ENCODE peak calls at places on chromosomes 1 and 21, in nine cellular contexts. Z, G, N, I, C, V, L, K and X are unnamed samples.

GRCh38 chr1:33388989-33389771 is 41.7 kb downstream of the PHC2 start:
- DNase-seq in Z (no peak), G (no peak), N (no peak), I (no peak), C (no peak), V (peak; percentile 49), L (no peak), K (no peak), X (no peak)

GRCh38 chr1:33473900-33474299 is 1.5 kb downstream of the ZSCAN20 start:
- DNase-seq in Z (no peak), G (no peak), N (no peak), I (no peak), C (no peak), V (no peak), L (no peak), K (peak; percentile 30), X (no peak)

GRCh38 chr1:64000021-64000420 is 203.4 kb upstream of the UBE2U start:
- DNase-seq in Z (no peak), G (no peak), N (no peak), I (no peak), C (no peak), V (no peak), L (peak; percentile 66), K (no peak), X (no peak)

GRCh38 chr1:176102243-176102642 is 104.8 kb downstream of the COP1 start:
- DNase-seq in Z (no peak), G (no peak), N (no peak), I (no peak), C (no peak), V (no peak), L (peak; percentile 20), K (no peak), X (no peak)

GRCh38 chr1:209875510-209875909 is 47.7 kb downstream of the UTP25 start:
- DNase-seq in Z (peak; percentile 65), G (no peak), N (no peak), I (no peak), C (no peak), V (no peak), L (peak; percentile 83), K (no peak), X (peak; percentile 12)

GRCh38 chr1:24764848-24765247 is 19.6 kb downstream of the CLIC4 start:
- DNase-seq in Z (no peak), G (no peak), N (no peak), I (no peak), C (no peak), V (no peak), L (no peak), K (no peak), X (no peak)

GRCh38 chr1:218643926-218644325 is 298.8 kb downstream of the TGFB2 start:
- DNase-seq in Z (no peak), G (no peak), N (no peak), I (no peak), C (no peak), V (no peak), L (no peak), K (no peak), X (no peak)

GRCh38 chr21:33688343-33688742 is 46.0 kb downstream of the ITSN1 start:
- DNase-seq in Z (no peak), G (no peak), N (no peak), I (no peak), C (no peak), V (no peak), L (no peak), K (no peak), X (no peak)

GRCh38 chr1:113451710-113452109 is 61.4 kb downstream of the MAGI3 start:
- DNase-seq in Z (no peak), G (no peak), N (no peak), I (no peak), C (no peak), V (no peak), L (peak; percentile 5), K (no peak), X (no peak)

GRCh38 chr1:201904579-201904978 is 15.9 kb downstream of the SHISA4 start:
- DNase-seq in Z (no peak), G (peak; percentile 91), N (no peak), I (no peak), C (no peak), V (no peak), L (peak; percentile 39), K (peak; percentile 60), X (no peak)

GRCh38 chr1:101465941-101466340 is 229.1 kb downstream of the S1PR1 start:
- DNase-seq in Z (no peak), G (no peak), N (no peak), I (no peak), C (no peak), V (no peak), L (no peak), K (no peak), X (no peak)
- TF ChIP-seq CTCF in Z (no peak), G (no peak), N (no peak), I (no peak), C (no peak), V (no peak), L (no peak), K (no peak), X (no peak)

GRCh38 chr1:43284711-43285110 is 670 bp downstream of the C1orf210 start:
- DNase-seq in Z (no peak), G (no peak), N (no peak), I (no peak), C (no peak), V (no peak), L (no peak), K (no peak), X (no peak)

GRCh38 chr1:43284065-43284464 is 1.3 kb downstream of the C1orf210 start:
- DNase-seq in Z (no peak), G (no peak), N (no peak), I (no peak), C (no peak), V (no peak), L (no peak), K (no peak), X (no peak)

GRCh38 chr1:43286115-43286514 is 734 bp upstream of the C1orf210 start:
- DNase-seq in Z (no peak), G (no peak), N (no peak), I (no peak), C (no peak), V (no peak), L (no peak), K (no peak), X (no peak)

GRCh38 chr1:43286533-43286932 is 1.2 kb upstream of the C1orf210 start:
- DNase-seq in Z (no peak), G (no peak), N (no peak), I (no peak), C (no peak), V (no peak), L (no peak), K (no peak), X (no peak)

DNA sequence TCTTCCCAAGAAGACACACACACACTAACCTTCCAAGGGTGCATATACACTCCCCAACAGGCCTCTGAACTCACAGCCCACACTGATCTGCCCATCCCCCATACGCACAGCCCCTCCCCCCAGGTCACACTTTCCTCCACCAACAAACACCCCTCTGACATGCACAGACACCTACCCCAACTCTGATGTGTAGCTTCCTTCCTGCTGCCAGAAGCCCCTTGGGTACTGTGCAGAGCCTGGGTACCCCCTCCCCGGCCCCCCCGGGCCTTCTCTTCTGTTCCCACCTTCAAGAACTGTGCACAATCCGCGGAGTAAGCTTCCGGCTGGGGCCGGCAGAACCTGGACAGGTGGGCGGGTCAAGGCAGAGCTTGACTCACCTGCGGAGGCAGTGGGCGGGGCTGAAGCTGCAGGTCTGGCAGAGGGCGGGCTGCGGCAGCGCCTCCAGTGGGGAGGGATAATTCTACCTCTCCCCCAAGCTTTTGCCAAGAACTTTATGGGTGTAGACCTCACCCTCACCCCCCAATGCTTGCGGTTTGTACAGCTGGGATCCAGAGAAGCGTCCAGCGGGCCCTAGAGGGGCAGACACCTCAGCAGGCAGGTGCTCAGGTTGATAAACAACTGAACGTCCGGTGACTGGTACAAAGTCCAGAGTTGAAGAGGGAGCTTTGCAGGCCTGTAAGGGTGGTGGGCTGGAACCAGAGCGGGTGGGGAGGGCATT is at the start of gene C1orf210:
- DNase-seq in Z (no peak), G (no peak), N (no peak), I (no peak), C (no peak), V (no peak), L (peak; percentile 81), K (no peak), X (peak; percentile 30)
- TF ChIP-seq CTCF in Z (no peak), G (no peak), N (no peak), I (no peak), C (no peak), V (no peak), L (peak; percentile 33), K (no peak), X (no peak)

DNA sequence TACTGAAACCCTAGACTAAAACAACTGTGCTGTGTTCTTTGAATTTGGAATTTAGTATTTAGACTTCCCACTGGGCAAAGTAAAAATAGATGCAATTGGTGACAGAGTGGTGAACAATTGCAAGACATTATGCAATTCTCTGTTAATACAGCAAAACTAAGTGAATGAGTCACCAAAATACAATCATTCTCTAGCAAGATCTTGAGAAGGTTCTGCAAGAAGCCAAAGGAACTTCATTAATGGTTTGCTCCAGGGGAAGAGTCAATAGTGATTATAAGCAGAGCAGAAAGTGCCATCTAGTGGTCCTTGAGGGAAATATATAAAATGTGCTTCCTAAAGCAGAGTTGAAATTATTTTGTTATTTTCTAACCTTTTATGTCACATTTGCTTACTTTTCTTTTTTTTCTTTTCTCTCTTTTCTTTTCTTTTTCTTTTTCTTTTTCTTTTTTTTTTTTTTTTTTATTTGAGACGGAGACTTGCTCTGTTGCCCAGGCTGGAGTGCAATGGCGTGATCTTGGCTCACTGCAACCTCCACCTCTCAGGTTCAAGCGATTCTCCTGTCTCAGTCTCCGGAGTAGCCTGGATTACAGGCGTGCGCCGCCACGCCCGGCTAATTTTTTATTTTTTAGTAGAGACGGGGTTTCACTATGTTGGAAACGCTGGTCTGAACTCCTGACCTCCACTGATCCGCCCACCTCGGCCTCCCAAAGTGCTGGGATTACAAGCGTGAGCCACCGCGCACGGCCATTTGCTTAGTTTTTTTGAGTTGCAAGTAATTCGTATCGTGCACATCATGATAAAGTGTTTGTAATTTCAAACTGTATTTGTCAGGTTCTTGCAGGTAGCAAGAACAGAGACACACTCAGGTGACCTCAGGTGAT is 99.2 kb downstream of the CTH start:
- DNase-seq in Z (no peak), G (peak; percentile 87), N (no peak), I (peak; percentile 76), C (no peak), V (no peak), L (peak; percentile 88), K (no peak), X (no peak)
- TF ChIP-seq CTCF in Z (peak; percentile 57), G (peak; percentile 69), N (peak; percentile 66), I (peak; percentile 59), C (peak; percentile 83), V (peak; percentile 73), L (peak; percentile 61), K (peak; percentile 66), X (peak; percentile 69)

DNA sequence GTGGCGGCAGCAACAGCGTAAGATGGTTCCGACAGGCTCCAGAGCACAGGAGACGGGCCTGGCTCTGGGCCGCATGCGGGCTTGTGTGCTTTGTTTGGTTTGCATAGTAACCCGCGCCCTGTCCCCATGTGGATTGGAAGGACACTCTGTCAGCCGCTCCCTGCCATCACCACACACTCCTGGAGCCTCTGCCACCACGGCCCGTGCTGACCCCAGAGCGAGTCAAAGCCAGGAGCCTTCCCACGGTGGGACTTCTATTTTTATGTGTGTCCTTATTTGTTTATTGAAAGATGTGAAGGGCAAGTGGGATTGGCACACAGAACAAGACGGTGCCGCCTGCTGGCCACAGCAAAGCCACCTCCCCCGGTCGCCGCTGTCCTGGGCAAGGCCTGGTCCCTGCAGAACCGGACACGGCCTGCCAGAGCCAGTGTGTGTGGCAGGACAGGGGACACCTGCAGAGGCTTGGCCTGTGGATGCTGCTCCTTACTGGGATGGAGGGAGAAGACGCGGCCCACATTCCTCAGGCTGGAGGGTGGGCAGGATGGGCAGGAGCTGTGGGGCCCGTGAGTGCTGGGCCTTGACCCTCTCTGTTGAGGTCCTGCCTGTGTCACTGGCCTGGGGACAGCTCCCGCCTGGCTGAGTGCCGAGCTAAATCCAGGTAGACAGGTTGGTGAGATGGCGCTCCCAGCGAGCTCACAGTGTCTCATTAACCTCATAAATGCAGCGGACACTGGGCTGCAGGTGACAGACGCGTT is 64.4 kb downstream of the AGPAT3 start:
- DNase-seq in Z (no peak), G (no peak), N (peak; percentile 80), I (no peak), C (no peak), V (peak; percentile 86), L (no peak), K (peak; percentile 78), X (no peak)
- TF ChIP-seq CTCF in Z (no peak), G (no peak), N (peak; percentile 32), I (no peak), C (no peak), V (peak; percentile 53), L (no peak), K (peak; percentile 39), X (no peak)